ENCODE peak calls at places on chromosomes 16 and 17, in nine cellular contexts. I is CD4-positive, alpha-beta memory T cell; P is RWPE1; F is coronary artery; V is dermis microvascular lymphatic vessel endothelial cell; C is posterior vena cava; B is posterior cingulate gyrus; Y is mucosa of descending colon; M is stimulated activated CD8-positive, alpha-beta memory T cell treated with anti-CD3 and anti-CD28 coated beads, Interleukin-15, amount 100 ng/mL, for 24 hours. G is an unnamed sample.

GRCh38 chr16:81624718-81625543 is 154.2 kb upstream of the PLCG2 start:
- DNase-seq in I (no peak), P (peak), F (no peak), V (peak), C (no peak), B (no peak), Y (no peak), M (no peak), G (no peak)

GRCh38 chr16:82263456-82264159 is 93.6 kb upstream of the MPHOSPH6 start:
- DNase-seq in I (peak), P (peak), F (no peak), V (peak), C (no peak), B (peak), Y (peak), M (peak), G (no peak)

GRCh38 chr16:31713945-31714898 is 159.4 kb upstream of the ZNF267 start:
- DNase-seq in I (no peak), P (no peak), F (no peak), V (peak), C (no peak), B (no peak), Y (no peak), M (no peak), G (no peak)

GRCh38 chr16:27458987-27459688 is 57.2 kb downstream of the IL21R start:
- DNase-seq in I (no peak), P (no peak), F (no peak), V (no peak), C (peak), B (no peak), Y (no peak), M (no peak), G (no peak)

GRCh38 chr17:42920922-42921321 is 20.3 kb downstream of the G6PC1 start:
- DNase-seq in I (no peak), P (no peak), F (no peak), V (peak), C (peak), B (no peak), Y (no peak), M (no peak), G (no peak)

GRCh38 chr16:5257462-5257861 is 159.9 kb upstream of the EEF2KMT start:
- DNase-seq in I (no peak), P (no peak), F (no peak), V (no peak), C (no peak), B (no peak), Y (no peak), M (no peak), G (no peak)

GRCh38 chr17:56172517-56172982 is 19.3 kb downstream of the ANKFN1 start:
- DNase-seq in I (no peak), P (no peak), F (no peak), V (no peak), C (no peak), B (no peak), Y (no peak), M (no peak), G (no peak)

GRCh38 chr17:49898547-49899490 is 51.0 kb upstream of the TAC4 start:
- DNase-seq in I (no peak), P (no peak), F (no peak), V (peak), C (no peak), B (no peak), Y (no peak), M (no peak), G (no peak)

GRCh38 chr17:45942284-45942683 is 47.9 kb downstream of the MAPT start:
- DNase-seq in I (no peak), P (no peak), F (peak), V (no peak), C (peak), B (peak), Y (peak), M (no peak), G (no peak)

GRCh38 chr17:11238710-11239109 is 2.3 kb upstream of the SHISA6 start:
- DNase-seq in I (no peak), P (no peak), F (no peak), V (no peak), C (no peak), B (no peak), Y (no peak), M (no peak), G (no peak)

GRCh38 chr17:20270336-20270735 is 197.0 kb downstream of the LGALS9B start:
- DNase-seq in I (no peak), P (no peak), F (no peak), V (no peak), C (no peak), B (no peak), Y (no peak), M (no peak), G (no peak)